ENCODE peak calls at places on chromosomes 6 and 20, in eight cellular contexts. G is sigmoid colon, T is testis, E is K562, B is endothelial cell of umbilical vein, P is HCT116, I is heart left ventricle, O is A549. D is an unnamed sample. For H3K9me3, the result is how much of the 10 kb centered on the place peaks cover.

GRCh38 chr20:57278457-57278856 is 12.0 kb upstream of the BMP7 start:
- DNase-seq in B (no peak), E (no peak), P (no peak), O (no peak), T (no peak), G (no peak), I (no peak), D (no peak)

GRCh38 chr20:40497781-40498691 is 191.0 kb downstream of the MAFB start:
- DNase-seq in B (peak), P (no peak), I (peak), O (no peak), E (no peak), G (peak), T (peak), D (no peak)

GRCh38 chr20:9515761-9516657 is 1.6 kb downstream of the LAMP5 start:
- DNase-seq in P (peak), T (no peak), I (no peak), G (no peak), E (no peak), B (peak), O (no peak), D (no peak)

GRCh38 chr6:113437571-113437970 is 419.6 kb upstream of the MARCKS start:
- DNase-seq in B (no peak), E (no peak), P (no peak), T (no peak), G (no peak), O (no peak), I (no peak), D (no peak)

GRCh38 chr6:117906454-117906904 is 585 bp upstream of the SLC35F1 start:
- DNase-seq in G (no peak), T (no peak), B (no peak), P (no peak), I (no peak), O (no peak), E (no peak), D (no peak)

GRCh38 chr6:31752739-31753319 is 9.6 kb upstream of the SAPCD1 start:
- DNase-seq in I (no peak), G (no peak), O (peak), T (no peak), E (no peak), P (no peak), B (no peak), D (no peak)

GRCh38 chr6:140256213-140256612 is 881.8 kb upstream of the CITED2 start:
- DNase-seq in G (no peak), T (no peak), I (no peak), O (no peak), B (no peak), E (no peak), P (no peak), D (no peak)

GRCh38 chr6:152267967-152268845 is 369.0 kb downstream of the SYNE1 start:
- DNase-seq in P (no peak), G (no peak), B (peak), T (no peak), I (no peak), E (peak), O (peak), D (no peak)

GRCh38 chr6:93886416-93886815 is 467.1 kb upstream of the EPHA7 start:
- DNase-seq in P (no peak), G (no peak), T (no peak), I (no peak), E (no peak), O (no peak), B (peak), D (no peak)

GRCh38 chr20:32368930-32369329 is 10.8 kb downstream of the ASXL1 start:
- DNase-seq in B (no peak), G (no peak), P (no peak), O (no peak), T (no peak), I (no peak), E (no peak), D (no peak)

GRCh38 chr20:59580208-59580980 is 23.9 kb upstream of the PHACTR3 start:
- DNase-seq in E (no peak), G (peak), O (no peak), B (no peak), I (no peak), T (no peak), P (no peak), D (no peak)

GRCh38 chr6:20110478-20110877 is 101.8 kb downstream of the MBOAT1 start:
- DNase-seq in E (no peak), P (no peak), T (no peak), I (no peak), G (no peak), O (no peak), B (no peak), D (no peak)

GRCh38 chr20:3173582-3174441 is 463 bp upstream of the LZTS3 start:
- DNase-seq in E (peak), B (peak), P (peak), I (peak), G (peak), O (peak), T (peak), D (peak)

GRCh38 chr6:17705428-17705777 is 1.3 kb downstream of the NUP153 start:
- DNase-seq in B (peak), T (no peak), G (peak), P (peak), E (peak), O (peak), I (peak), D (no peak)

GRCh38 chr20:33062750-33063149 is 9.0 kb downstream of the BPIFB3 start:
- DNase-seq in T (no peak), O (no peak), P (no peak), G (no peak), B (no peak), I (no peak), E (no peak), D (no peak)

GRCh38 chr6:155807243-155807642 is 351.6 kb upstream of the NOX3 start:
- DNase-seq in B (no peak), P (no peak), G (no peak), O (no peak), E (no peak), T (no peak), I (no peak), D (no peak)

GRCh38 chr6:1596088-1596852 is 13.4 kb upstream of the FOXC1 start:
- DNase-seq in B (peak), P (no peak), O (peak), E (peak), I (peak), G (peak), T (peak), D (no peak)

GRCh38 chr20:20367681-20368413 is at the start of gene INSM1:
- DNase-seq in O (no peak), B (no peak), E (no peak), P (no peak), T (peak), G (no peak), I (no peak), D (no peak)

GRCh38 chr6:84317463-84317862 is 90.0 kb upstream of the CEP162 start:
- DNase-seq in T (no peak), O (no peak), G (no peak), I (no peak), E (no peak), P (no peak), B (no peak), D (no peak)

GRCh38 chr20:32964575-32964974 is 39.7 kb downstream of the SUN5 start:
- DNase-seq in T (no peak), E (no peak), B (no peak), G (peak), P (no peak), O (no peak), I (no peak), D (no peak)

GRCh38 chr6:110217255-110217654 is 37.0 kb downstream of the CDC40 start:
- DNase-seq in T (no peak), O (no peak), I (no peak), G (no peak), E (no peak), B (no peak), P (no peak), D (no peak)

GRCh38 chr6:109252261-109253041 is 129.8 kb downstream of the CD164 start:
- DNase-seq in G (no peak), I (no peak), E (no peak), B (no peak), O (no peak), P (no peak), T (no peak), D (no peak)

GRCh38 chr6:484086-484728 is 92.7 kb downstream of the IRF4 start:
- DNase-seq in I (no peak), B (no peak), G (no peak), E (no peak), T (no peak), P (no peak), O (no peak), D (no peak)

GRCh38 chr20:59007758-59008511 is 881 bp upstream of the CTSZ start:
- DNase-seq in B (no peak), T (no peak), O (no peak), E (peak), I (peak), P (no peak), G (peak), D (no peak)

GRCh38 chr6:5053864-5054426 is 31.2 kb upstream of the PPP1R3G start:
- DNase-seq in B (no peak), O (no peak), P (no peak), E (no peak), I (no peak), G (no peak), T (no peak), D (no peak)

GRCh38 chr20:4170621-4171537 is 155.5 kb upstream of the RNF24 start:
- DNase-seq in T (peak), E (no peak), G (no peak), I (no peak), O (no peak), P (no peak), B (peak), D (no peak)

GRCh38 chr6:89818977-89819335 is 638 bp downstream of the MDN1 start:
- DNase-seq in O (peak), T (peak), P (no peak), I (no peak), E (no peak), G (no peak), B (peak), D (no peak)

GRCh38 chr20:9460518-9460917 is 53.9 kb upstream of the LAMP5 start:
- DNase-seq in B (peak), E (no peak), G (no peak), P (no peak), I (no peak), T (no peak), O (peak), D (no peak)

GRCh38 chr6:28643017-28643740 is 117.5 kb downstream of the GPX5 start:
- DNase-seq in E (peak), I (no peak), O (peak), B (peak), G (no peak), T (peak), P (peak), D (no peak)

GRCh38 chr20:38748863-38749153 is 548 bp downstream of the ACTR5 start:
- DNase-seq in O (peak), E (no peak), G (no peak), B (no peak), T (no peak), P (peak), I (no peak), D (no peak)

GRCh38 chr20:38745757-38746156 is 2.5 kb upstream of the ACTR5 start:
- DNase-seq in G (no peak), T (no peak), I (no peak), O (peak), P (peak), B (no peak), E (no peak), D (no peak)

GRCh38 chr20:38751360-38751976 is 3.2 kb downstream of the ACTR5 start:
- DNase-seq in G (no peak), B (peak), I (no peak), T (no peak), P (peak), E (peak), O (peak), D (no peak)

GRCh38 chr20:38747495-38748096 is 664 bp upstream of the ACTR5 start:
- DNase-seq in P (no peak), O (no peak), I (no peak), G (no peak), T (no peak), B (no peak), E (peak), D (no peak)

DNA sequence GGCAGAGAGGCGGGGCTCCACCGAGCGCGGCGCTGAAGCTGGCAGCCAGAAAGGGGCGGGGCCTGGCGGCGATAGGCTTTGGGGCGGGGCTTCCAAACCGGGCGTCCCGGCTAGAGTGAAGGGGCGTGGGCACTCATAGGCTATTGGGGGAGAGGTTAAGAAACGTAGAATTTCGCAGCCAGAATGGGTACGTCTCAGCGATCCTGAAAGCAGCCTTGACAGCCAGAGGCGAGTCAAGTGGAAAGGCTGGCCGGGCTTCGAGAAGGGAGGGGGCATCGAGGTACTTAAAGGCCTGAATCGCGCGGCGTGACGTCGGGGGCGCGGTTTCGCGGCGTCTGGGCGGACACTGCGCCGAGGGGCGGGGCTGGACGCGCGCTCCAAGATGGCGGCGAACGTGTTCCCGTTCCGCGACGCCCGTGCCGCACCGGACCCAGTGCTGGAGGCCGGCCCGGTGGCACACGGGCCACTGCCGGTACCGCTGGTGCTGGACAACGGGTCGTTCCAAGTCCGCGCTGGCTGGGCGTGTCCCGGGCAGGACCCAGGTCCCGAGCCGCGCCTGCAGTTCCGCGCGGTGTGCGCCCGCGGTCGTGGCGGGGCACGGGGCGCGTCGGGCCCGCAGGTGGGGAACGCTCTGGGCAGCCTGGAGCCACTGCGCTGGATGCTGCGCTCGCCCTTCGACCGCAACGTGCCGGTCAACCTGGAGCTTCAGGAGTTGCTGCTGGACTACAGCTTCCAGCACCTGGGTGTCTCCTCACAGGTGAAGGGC is at the start of gene ACTR5:
- DNase-seq in P (peak), O (peak), G (peak), T (peak), I (peak), E (peak), B (peak), D (peak)
- TF ChIP-seq POLR2A in P (peak), O (peak), G (no peak), T (no peak), I (no peak), E (peak), B (peak), D (no peak)

GRCh38 chr20:56181593-56181992 is 66.9 kb upstream of the MC3R start:
- DNase-seq in O (no peak), T (no peak), B (no peak), I (no peak), P (no peak), E (no peak), G (no peak), D (no peak)

GRCh38 chr20:56175884-56176283 is 72.6 kb upstream of the MC3R start:
- DNase-seq in T (no peak), O (no peak), G (no peak), B (no peak), E (no peak), I (no peak), P (no peak), D (no peak)

GRCh38 chr20:56174416-56174815 is 74.1 kb upstream of the MC3R start:
- DNase-seq in B (no peak), G (no peak), E (no peak), P (no peak), T (no peak), I (no peak), O (no peak), D (no peak)

GRCh38 chr20:56178219-56178618 is 70.3 kb upstream of the MC3R start:
- DNase-seq in B (no peak), E (no peak), O (no peak), T (no peak), P (no peak), I (no peak), G (no peak), D (no peak)

GRCh38 chr20:56179051-56179450 is 69.5 kb upstream of the MC3R start:
- DNase-seq in G (no peak), O (no peak), T (no peak), I (no peak), E (no peak), P (no peak), B (no peak), D (no peak)
- H3K9me3 ChIP-seq in G (under half), O (under half), T (under half), I (under half), E (under half), P (under half), B (under half), D (under half)

GRCh38 chr20:38230253-38230551 is 30.3 kb downstream of the KIAA1755 start:
- DNase-seq in T (no peak), B (no peak), I (no peak), E (no peak), O (no peak), G (no peak), P (no peak), D (no peak)

GRCh38 chr20:38227578-38228360 is 32.8 kb downstream of the KIAA1755 start:
- DNase-seq in T (no peak), P (no peak), B (no peak), E (no peak), G (peak), O (no peak), I (no peak), D (no peak)

GRCh38 chr20:38228436-38228835 is 32.1 kb downstream of the KIAA1755 start:
- DNase-seq in P (no peak), I (no peak), G (no peak), E (peak), B (no peak), O (peak), T (peak), D (no peak)

GRCh38 chr20:38230957-38231785 is 29.4 kb downstream of the KIAA1755 start:
- DNase-seq in O (no peak), B (no peak), E (no peak), T (no peak), P (no peak), G (no peak), I (no peak), D (no peak)

DNA sequence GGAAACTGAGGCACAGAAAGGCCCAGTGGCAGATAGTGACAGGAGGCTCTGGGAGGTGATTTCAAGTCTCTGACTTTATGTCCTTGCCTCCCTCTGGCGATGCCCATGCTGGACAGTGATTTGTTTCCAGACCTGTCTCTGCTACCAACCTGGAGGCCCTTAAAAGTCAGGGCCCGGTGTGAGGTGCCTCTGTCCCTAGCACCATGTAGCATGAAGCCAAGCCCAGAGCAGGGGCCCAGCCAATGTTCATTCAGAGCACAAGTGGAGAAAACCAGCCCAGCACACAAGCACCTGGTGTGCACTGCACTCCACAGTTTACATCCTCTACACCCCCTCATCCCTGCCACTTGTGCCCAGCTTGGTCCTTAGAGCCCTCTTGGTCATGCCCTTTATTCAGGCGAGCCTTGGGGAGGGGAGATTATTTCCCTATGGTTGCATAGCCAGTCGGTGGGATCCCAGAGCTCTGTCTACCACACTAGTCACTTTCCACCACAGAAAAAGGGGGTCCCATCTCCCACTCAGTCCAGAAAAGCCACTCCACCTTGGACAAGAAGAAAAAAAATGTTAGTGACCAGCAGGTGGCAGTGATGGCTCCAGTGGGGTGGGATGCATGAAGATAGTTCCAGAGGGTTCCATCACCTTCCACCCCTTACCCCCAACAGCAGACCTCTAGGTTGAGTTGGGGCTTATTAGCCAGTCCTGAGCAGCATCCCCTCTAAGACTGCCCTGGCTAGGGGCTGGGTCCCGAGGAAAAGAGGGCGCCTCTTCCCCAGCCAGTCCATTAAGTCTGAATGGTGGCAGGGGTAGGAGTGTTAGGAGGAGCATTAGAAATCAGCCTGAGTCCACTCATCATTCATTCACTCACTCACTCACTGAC is 30.9 kb downstream of the KIAA1755 start:
- DNase-seq in P (no peak), B (peak), E (peak), G (peak), T (no peak), O (no peak), I (no peak), D (no peak)
- TF ChIP-seq CTCF in P (peak), B (peak), E (peak), G (no peak), T (peak), O (peak), I (peak), D (no peak)

GRCh38 chr20:13236990-13237720 is 16.1 kb downstream of the ISM1 start:
- DNase-seq in G (no peak), T (no peak), E (no peak), O (no peak), P (no peak), I (no peak), B (no peak), D (no peak)
- TF ChIP-seq POLR2A in G (no peak), T (no peak), E (no peak), O (no peak), P (no peak), I (no peak), B (no peak), D (no peak)

DNA sequence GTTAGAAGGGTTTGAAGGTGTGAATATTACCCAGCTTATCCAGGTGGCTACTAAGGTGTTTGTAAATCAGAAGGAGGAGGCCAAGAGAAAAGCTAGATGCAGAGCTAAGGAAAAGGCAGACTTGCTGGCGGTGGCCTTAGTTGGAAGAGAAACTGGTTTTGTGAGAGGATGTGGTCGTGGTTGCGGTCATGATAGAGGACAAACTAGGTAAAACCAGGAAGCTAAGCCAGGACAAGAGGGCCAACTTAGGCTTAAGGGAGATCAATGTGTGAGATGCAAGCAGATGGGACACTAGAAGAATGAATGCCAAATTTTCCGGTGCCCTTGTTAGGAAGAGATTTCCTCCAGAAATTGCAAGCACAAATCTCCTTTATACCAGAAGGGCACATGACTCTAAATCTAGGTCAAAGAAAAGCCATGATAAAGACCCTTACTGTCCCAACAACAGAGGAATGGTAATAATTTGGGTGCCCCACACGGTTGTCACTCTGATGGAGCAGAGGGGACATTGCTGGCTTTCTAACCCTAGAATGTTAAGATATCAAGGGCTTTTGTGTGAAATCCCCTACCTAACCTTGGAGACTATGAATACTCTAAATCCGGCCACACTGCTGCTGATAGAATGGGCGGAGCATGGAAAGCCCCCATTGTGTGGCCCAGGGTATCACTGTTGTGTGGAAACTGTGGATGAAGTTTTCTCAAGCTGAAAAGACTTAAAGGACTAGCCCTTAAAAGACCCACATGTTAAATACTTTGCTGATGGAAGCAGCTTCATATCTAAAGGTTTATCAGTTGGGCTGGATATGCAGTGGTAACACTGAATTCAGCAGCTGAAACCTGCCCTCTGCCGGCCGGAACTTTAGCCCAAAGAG is 7.8 kb downstream of the IL22RA2 start:
- DNase-seq in E (no peak), I (no peak), B (no peak), O (peak), P (peak), T (no peak), G (no peak), D (no peak)
- H3K9me3 ChIP-seq in E (under half), I (under half), B (under half), O (under half), P (under half), T (under half), G (under half), D (under half)

GRCh38 chr6:127539292-127539691 is 20.2 kb upstream of the MTCL3 start:
- DNase-seq in B (peak), E (no peak), O (no peak), P (no peak), G (no peak), I (no peak), T (no peak), D (no peak)
- TF ChIP-seq CTCF in B (peak), E (no peak), O (peak), P (peak), G (no peak), I (peak), T (peak), D (no peak)